ENCODE peak calls at places on chromosome 22, in eight cellular contexts. W, M, Q, O, T, A, N and I are unnamed samples.

GRCh38 chr22:46941958-46942815 is 179.7 kb downstream of the TBC1D22A start:
- DNase-seq in W (peak), M (no peak), Q (no peak), O (no peak), T (no peak), A (peak), N (peak), I (no peak)

GRCh38 chr22:42269407-42270177 is 861 bp downstream of the TCF20 start:
- DNase-seq in W (peak), M (peak), Q (peak), O (peak), T (peak), A (peak), N (no peak), I (peak)

GRCh38 chr22:22210375-22210774 is 34.2 kb upstream of the VPREB1 start:
- DNase-seq in W (no peak), M (no peak), Q (no peak), O (peak), T (no peak), A (no peak), N (peak), I (no peak)

GRCh38 chr22:22558972-22559603 is at the start of gene PRAME:
- DNase-seq in W (peak), M (no peak), Q (peak), O (peak), T (peak), A (peak), N (no peak), I (peak)

GRCh38 chr22:27597703-27598444 is 203.7 kb downstream of the MN1 start:
- DNase-seq in W (no peak), M (no peak), Q (no peak), O (peak), T (no peak), A (no peak), N (no peak), I (no peak)

GRCh38 chr22:20133930-20134549 is 2.4 kb downstream of the ZDHHC8 start:
- DNase-seq in W (no peak), M (no peak), Q (no peak), O (no peak), T (no peak), A (no peak), N (no peak), I (no peak)

GRCh38 chr22:49849161-49850020 is 4.3 kb upstream of the ZBED4 start:
- DNase-seq in W (no peak), M (no peak), Q (no peak), O (no peak), T (no peak), A (no peak), N (no peak), I (no peak)

GRCh38 chr22:32758866-32759385 is 42.6 kb upstream of the TIMP3 start:
- DNase-seq in W (no peak), M (no peak), Q (no peak), O (no peak), T (no peak), A (no peak), N (no peak), I (no peak)

GRCh38 chr22:50233223-50233622 is 11.6 kb downstream of the TUBGCP6 start:
- DNase-seq in W (no peak), M (peak), Q (no peak), O (no peak), T (no peak), A (peak), N (no peak), I (no peak)

DNA sequence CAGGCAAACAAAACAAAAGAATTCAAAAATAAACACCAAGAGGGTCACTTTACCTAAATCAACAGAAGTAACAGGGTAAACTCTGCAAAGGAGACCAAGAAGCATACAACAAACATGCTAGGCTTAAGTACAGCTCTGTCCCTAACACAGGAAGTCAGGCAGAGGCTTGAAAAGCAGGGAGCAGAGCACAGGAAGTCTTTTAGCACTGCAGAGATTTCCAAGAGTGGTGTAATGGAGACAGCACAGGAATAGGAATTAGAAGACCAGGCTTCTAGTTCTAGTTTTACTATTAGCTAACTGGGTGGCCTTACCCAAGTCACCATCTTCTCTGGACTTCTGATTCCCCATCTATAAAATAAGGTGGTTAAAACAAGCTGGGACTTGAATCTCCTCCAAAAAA is 1.9 kb downstream of the RBFOX2 start:
- DNase-seq in W (no peak), M (no peak), Q (no peak), O (no peak), T (no peak), A (no peak), N (no peak), I (no peak)
- H3K4me3 ChIP-seq in W (peak), M (peak), Q (no peak), O (no peak), T (no peak), A (peak), N (peak), I (no peak)

DNA sequence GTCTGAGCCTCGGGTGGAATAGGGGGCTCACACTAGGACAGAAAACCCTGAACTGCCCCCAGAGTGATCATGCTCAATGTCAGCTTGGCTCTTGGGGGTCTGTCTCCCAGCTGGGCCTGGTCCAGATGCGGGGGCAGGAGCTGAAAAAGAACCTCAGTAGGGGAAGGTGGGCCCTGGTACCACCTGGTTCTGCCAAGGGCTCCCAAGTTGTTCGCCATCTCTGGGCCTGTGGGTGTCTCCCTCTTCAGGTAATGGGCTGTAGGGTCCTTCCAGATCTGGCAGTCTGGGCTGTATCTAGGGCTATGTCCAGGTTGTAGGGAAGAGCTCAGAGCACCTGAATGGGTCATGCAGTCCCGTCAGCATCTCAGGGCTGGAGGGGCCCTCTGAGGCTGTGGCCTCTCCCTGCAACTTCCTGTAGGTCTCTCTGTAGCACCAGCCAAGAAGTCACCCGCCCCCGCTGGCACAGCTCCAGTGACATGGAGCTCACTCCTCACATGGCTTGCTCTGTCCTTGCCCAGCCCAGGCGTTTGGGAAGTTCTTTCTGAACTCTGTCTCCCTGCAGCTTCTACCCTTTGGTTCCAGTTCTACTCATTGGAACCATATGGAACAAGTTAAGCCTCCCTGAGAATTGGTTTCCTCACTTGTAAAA is 33.0 kb upstream of the SOX10 start:
- DNase-seq in W (peak), M (peak), Q (peak), O (no peak), T (peak), A (peak), N (no peak), I (no peak)
- TF ChIP-seq CTCF in W (no peak), M (no peak), Q (no peak), O (peak), T (no peak), A (no peak), N (peak), I (peak)

GRCh38 chr22:24144471-24145115 is 36.7 kb upstream of the SUSD2 start:
- DNase-seq in W (no peak), M (no peak), Q (no peak), O (no peak), T (no peak), A (peak), N (no peak), I (no peak)

GRCh38 chr22:24147666-24148065 is 33.6 kb upstream of the SUSD2 start:
- DNase-seq in W (no peak), M (no peak), Q (no peak), O (no peak), T (no peak), A (no peak), N (no peak), I (no peak)

GRCh38 chr22:24146791-24147353 is 34.4 kb upstream of the SUSD2 start:
- DNase-seq in W (no peak), M (peak), Q (peak), O (no peak), T (peak), A (peak), N (peak), I (no peak)

GRCh38 chr22:24145446-24146189 is 35.7 kb upstream of the SUSD2 start:
- DNase-seq in W (no peak), M (no peak), Q (no peak), O (no peak), T (no peak), A (no peak), N (no peak), I (no peak)

GRCh38 chr22:24146190-24146616 is 35.1 kb upstream of the SUSD2 start:
- DNase-seq in W (no peak), M (peak), Q (peak), O (no peak), T (peak), A (no peak), N (no peak), I (peak)
- H3K4me3 ChIP-seq in W (no peak), M (no peak), Q (no peak), O (no peak), T (no peak), A (no peak), N (no peak), I (no peak)

DNA sequence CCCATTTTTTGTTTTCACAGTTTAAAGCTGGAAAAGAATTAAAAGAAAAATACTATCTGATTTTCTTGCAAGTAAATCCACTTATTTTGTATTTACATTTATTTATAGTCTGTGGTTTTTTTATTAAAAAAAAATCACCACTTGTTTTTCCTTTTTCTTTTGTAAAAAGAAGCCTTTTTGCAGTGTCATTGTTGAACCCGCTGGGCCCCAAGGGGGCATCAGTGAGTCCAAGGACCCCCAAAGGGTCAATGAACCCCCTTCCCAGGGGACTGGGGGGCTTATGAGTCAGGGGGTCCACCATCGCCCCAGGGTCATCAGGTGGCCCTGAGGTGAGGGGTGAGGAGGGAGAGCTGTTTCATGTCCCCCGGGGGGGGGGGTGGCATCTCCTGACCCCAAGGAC is 34.0 kb upstream of the EIF3D start:
- DNase-seq in W (no peak), M (no peak), Q (no peak), O (no peak), T (no peak), A (no peak), N (no peak), I (no peak)
- TF ChIP-seq CTCF in W (no peak), M (no peak), Q (no peak), O (peak), T (no peak), A (no peak), N (no peak), I (peak)

GRCh38 chr22:37484115-37485005 is 1.8 kb downstream of the MFNG start:
- DNase-seq in W (peak), M (peak), Q (peak), O (no peak), T (peak), A (peak), N (no peak), I (peak)
- H3K4me3 ChIP-seq in W (peak), M (peak), Q (no peak), O (no peak), T (peak), A (peak), N (no peak), I (peak)

DNA sequence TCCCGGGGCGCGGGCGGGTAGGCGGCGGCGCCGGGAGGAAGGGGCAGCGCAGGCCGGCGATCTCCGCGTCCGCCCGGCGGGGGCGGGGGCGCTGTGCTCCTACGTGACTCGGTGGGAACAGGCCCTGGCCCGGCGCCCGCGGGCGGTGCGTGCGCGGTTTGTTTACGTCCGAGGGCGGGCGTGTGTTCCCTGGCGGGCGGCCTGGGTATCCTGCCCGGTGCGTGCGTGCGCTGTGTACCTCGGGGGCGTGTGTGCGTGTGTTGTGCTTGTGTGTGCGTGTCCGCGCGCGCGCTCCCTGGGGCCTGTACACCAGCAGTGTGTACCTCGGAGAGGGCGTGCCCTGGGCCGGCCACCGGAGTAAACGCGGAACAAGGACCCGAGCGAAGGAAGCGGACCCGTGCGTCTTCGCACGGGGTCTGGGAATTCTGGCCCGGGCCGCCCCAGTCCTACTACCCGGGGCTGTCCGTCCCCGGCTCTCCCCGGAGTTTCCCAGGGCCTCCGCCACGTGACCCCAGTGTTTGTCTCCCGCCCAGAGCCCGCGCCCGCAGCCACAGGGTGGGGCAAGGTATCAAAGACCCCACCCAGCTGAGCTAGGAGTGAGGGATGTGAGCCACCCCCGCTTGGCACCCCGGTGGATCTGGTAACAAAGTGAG is 769 bp downstream of the MAFF start:
- DNase-seq in W (peak), M (peak), Q (peak), O (no peak), T (peak), A (peak), N (peak), I (peak)
- TF ChIP-seq CTCF in W (peak), M (no peak), Q (peak), O (no peak), T (no peak), A (peak), N (no peak), I (no peak)